ENCODE peak calls at places on chromosomes 1 and 21, in seven cellular contexts. One of them, this sample, is unnamed.

GRCh38 chr1:247008406-247008799 is 546 bp upstream of the ZNF695 start:
- DNase-seq in GM03348: no peak
- DNase-seq in PC-9: no peak
- DNase-seq in choroid plexus epithelial cell: no peak
- DNase-seq in LNCaP clone FGC: no peak
- DNase-seq in GM12865: no peak
- DNase-seq in posterior cingulate gyrus: no peak
- DNase-seq in this sample: no peak

GRCh38 chr1:9399510-9400424 is 107.1 kb downstream of the SPSB1 start:
- DNase-seq in GM03348: no peak
- DNase-seq in posterior cingulate gyrus: no peak
- DNase-seq in GM12865: no peak
- DNase-seq in LNCaP clone FGC: no peak
- DNase-seq in choroid plexus epithelial cell: peak
- DNase-seq in PC-9: no peak
- DNase-seq in this sample: no peak

GRCh38 chr1:166819982-166820381 is 19.3 kb upstream of the POGK start:
- DNase-seq in choroid plexus epithelial cell: no peak
- DNase-seq in GM03348: no peak
- DNase-seq in LNCaP clone FGC: no peak
- DNase-seq in posterior cingulate gyrus: no peak
- DNase-seq in PC-9: no peak
- DNase-seq in GM12865: no peak
- DNase-seq in this sample: no peak

GRCh38 chr21:41477641-41478318 is 30.2 kb downstream of the TMPRSS2 start:
- DNase-seq in PC-9: peak
- DNase-seq in GM03348: no peak
- DNase-seq in GM12865: no peak
- DNase-seq in posterior cingulate gyrus: peak
- DNase-seq in choroid plexus epithelial cell: no peak
- DNase-seq in LNCaP clone FGC: no peak
- DNase-seq in this sample: no peak

GRCh38 chr1:53595906-53596305 is 136.7 kb downstream of the DMRTB1 start:
- DNase-seq in LNCaP clone FGC: no peak
- DNase-seq in choroid plexus epithelial cell: no peak
- DNase-seq in posterior cingulate gyrus: no peak
- DNase-seq in PC-9: no peak
- DNase-seq in GM03348: no peak
- DNase-seq in GM12865: no peak
- DNase-seq in this sample: no peak

GRCh38 chr1:243849089-243850012 is 692 bp downstream of the AKT3 start:
- DNase-seq in LNCaP clone FGC: no peak
- DNase-seq in posterior cingulate gyrus: peak
- DNase-seq in GM12865: peak
- DNase-seq in GM03348: peak
- DNase-seq in choroid plexus epithelial cell: peak
- DNase-seq in PC-9: peak
- DNase-seq in this sample: peak

GRCh38 chr21:14616303-14617039 is 70.4 kb upstream of the SAMSN1 start:
- DNase-seq in GM03348: no peak
- DNase-seq in PC-9: peak
- DNase-seq in LNCaP clone FGC: no peak
- DNase-seq in GM12865: no peak
- DNase-seq in posterior cingulate gyrus: no peak
- DNase-seq in choroid plexus epithelial cell: peak
- DNase-seq in this sample: no peak

GRCh38 chr1:215865060-215865459 is 298.0 kb downstream of the KCTD3 start:
- DNase-seq in posterior cingulate gyrus: no peak
- DNase-seq in PC-9: no peak
- DNase-seq in GM03348: no peak
- DNase-seq in GM12865: no peak
- DNase-seq in choroid plexus epithelial cell: no peak
- DNase-seq in LNCaP clone FGC: no peak
- DNase-seq in this sample: no peak

GRCh38 chr1:119115301-119115700 is 25.2 kb downstream of the WARS2 start:
- DNase-seq in choroid plexus epithelial cell: no peak
- DNase-seq in GM12865: no peak
- DNase-seq in LNCaP clone FGC: no peak
- DNase-seq in PC-9: no peak
- DNase-seq in GM03348: no peak
- DNase-seq in posterior cingulate gyrus: no peak
- DNase-seq in this sample: no peak

GRCh38 chr1:208088319-208088718 is 155.9 kb downstream of the PLXNA2 start:
- DNase-seq in PC-9: no peak
- DNase-seq in choroid plexus epithelial cell: no peak
- DNase-seq in posterior cingulate gyrus: no peak
- DNase-seq in GM03348: no peak
- DNase-seq in GM12865: no peak
- DNase-seq in LNCaP clone FGC: no peak
- DNase-seq in this sample: no peak

GRCh38 chr1:21258331-21259134 is 31.7 kb downstream of the ECE1 start:
- DNase-seq in GM12865: no peak
- DNase-seq in LNCaP clone FGC: no peak
- DNase-seq in PC-9: no peak
- DNase-seq in GM03348: no peak
- DNase-seq in posterior cingulate gyrus: no peak
- DNase-seq in choroid plexus epithelial cell: no peak
- DNase-seq in this sample: no peak

GRCh38 chr21:44972821-44973220 is 33.0 kb downstream of the SLX9 start:
- DNase-seq in GM12865: no peak
- DNase-seq in GM03348: no peak
- DNase-seq in choroid plexus epithelial cell: no peak
- DNase-seq in posterior cingulate gyrus: no peak
- DNase-seq in LNCaP clone FGC: no peak
- DNase-seq in PC-9: no peak
- DNase-seq in this sample: no peak

GRCh38 chr1:186511761-186512637 is 51.1 kb upstream of the PDC start:
- DNase-seq in GM12865: peak
- DNase-seq in PC-9: no peak
- DNase-seq in LNCaP clone FGC: no peak
- DNase-seq in choroid plexus epithelial cell: peak
- DNase-seq in posterior cingulate gyrus: no peak
- DNase-seq in GM03348: no peak
- DNase-seq in this sample: no peak

GRCh38 chr1:199447906-199448305 is 579.6 kb upstream of the NR5A2 start:
- DNase-seq in GM03348: no peak
- DNase-seq in LNCaP clone FGC: no peak
- DNase-seq in posterior cingulate gyrus: no peak
- DNase-seq in choroid plexus epithelial cell: no peak
- DNase-seq in GM12865: no peak
- DNase-seq in PC-9: no peak
- DNase-seq in this sample: no peak

GRCh38 chr1:160400646-160401486 is 502 bp downstream of the VANGL2 start:
- DNase-seq in LNCaP clone FGC: no peak
- DNase-seq in posterior cingulate gyrus: no peak
- DNase-seq in PC-9: no peak
- DNase-seq in GM12865: no peak
- DNase-seq in choroid plexus epithelial cell: no peak
- DNase-seq in GM03348: no peak
- DNase-seq in this sample: no peak

GRCh38 chr21:25298512-25299491 is 308.5 kb downstream of the MRPL39 start:
- DNase-seq in PC-9: no peak
- DNase-seq in posterior cingulate gyrus: no peak
- DNase-seq in GM03348: no peak
- DNase-seq in GM12865: peak
- DNase-seq in choroid plexus epithelial cell: peak
- DNase-seq in LNCaP clone FGC: no peak
- DNase-seq in this sample: no peak

GRCh38 chr1:156160744-156161181 is 7.4 kb downstream of the SEMA4A start:
- DNase-seq in GM03348: peak
- DNase-seq in posterior cingulate gyrus: peak
- DNase-seq in PC-9: no peak
- DNase-seq in choroid plexus epithelial cell: peak
- DNase-seq in LNCaP clone FGC: no peak
- DNase-seq in GM12865: peak
- DNase-seq in this sample: peak

GRCh38 chr1:11188858-11189451 is at the start of gene ANGPTL7:
- DNase-seq in GM03348: no peak
- DNase-seq in GM12865: no peak
- DNase-seq in LNCaP clone FGC: no peak
- DNase-seq in posterior cingulate gyrus: no peak
- DNase-seq in PC-9: no peak
- DNase-seq in choroid plexus epithelial cell: no peak
- DNase-seq in this sample: no peak

GRCh38 chr1:16204634-16205332 is 7.7 kb downstream of the ARHGEF19 start:
- DNase-seq in LNCaP clone FGC: no peak
- DNase-seq in GM03348: no peak
- DNase-seq in PC-9: no peak
- DNase-seq in GM12865: no peak
- DNase-seq in posterior cingulate gyrus: no peak
- DNase-seq in choroid plexus epithelial cell: peak
- DNase-seq in this sample: no peak

GRCh38 chr21:22795091-22795490 is 1796.9 kb downstream of the NCAM2 start:
- DNase-seq in LNCaP clone FGC: no peak
- DNase-seq in PC-9: no peak
- DNase-seq in posterior cingulate gyrus: no peak
- DNase-seq in choroid plexus epithelial cell: no peak
- DNase-seq in GM03348: no peak
- DNase-seq in GM12865: no peak
- DNase-seq in this sample: no peak

GRCh38 chr21:26572668-26573381 is at the start of gene CYYR1:
- DNase-seq in choroid plexus epithelial cell: peak
- DNase-seq in GM03348: peak
- DNase-seq in posterior cingulate gyrus: no peak
- DNase-seq in GM12865: no peak
- DNase-seq in PC-9: no peak
- DNase-seq in LNCaP clone FGC: no peak
- DNase-seq in this sample: no peak

GRCh38 chr1:76278711-76279386 is 204.3 kb downstream of the ST6GALNAC3 start:
- DNase-seq in GM12865: no peak
- DNase-seq in choroid plexus epithelial cell: peak
- DNase-seq in posterior cingulate gyrus: no peak
- DNase-seq in GM03348: no peak
- DNase-seq in PC-9: no peak
- DNase-seq in LNCaP clone FGC: no peak
- DNase-seq in this sample: no peak

GRCh38 chr1:13725714-13726175 is 25.8 kb downstream of the PRDM2 start:
- DNase-seq in PC-9: no peak
- DNase-seq in choroid plexus epithelial cell: peak
- DNase-seq in LNCaP clone FGC: no peak
- DNase-seq in GM03348: peak
- DNase-seq in posterior cingulate gyrus: no peak
- DNase-seq in GM12865: peak
- DNase-seq in this sample: no peak

GRCh38 chr1:51264470-51264869 is 28.4 kb downstream of the RNF11 start:
- DNase-seq in PC-9: peak
- DNase-seq in GM03348: peak
- DNase-seq in choroid plexus epithelial cell: peak
- DNase-seq in posterior cingulate gyrus: no peak
- DNase-seq in LNCaP clone FGC: no peak
- DNase-seq in GM12865: no peak
- DNase-seq in this sample: no peak

GRCh38 chr1:53541761-53542550 is 82.8 kb downstream of the DMRTB1 start:
- DNase-seq in LNCaP clone FGC: no peak
- DNase-seq in choroid plexus epithelial cell: peak
- DNase-seq in PC-9: peak
- DNase-seq in posterior cingulate gyrus: no peak
- DNase-seq in GM03348: peak
- DNase-seq in GM12865: peak
- DNase-seq in this sample: no peak

GRCh38 chr21:42526379-42526727 is 12.7 kb downstream of the SLC37A1 start:
- DNase-seq in GM12865: no peak
- DNase-seq in posterior cingulate gyrus: no peak
- DNase-seq in GM03348: no peak
- DNase-seq in PC-9: no peak
- DNase-seq in choroid plexus epithelial cell: peak
- DNase-seq in LNCaP clone FGC: no peak
- DNase-seq in this sample: no peak

GRCh38 chr1:115340879-115341278 is 2.8 kb upstream of the NGF start:
- DNase-seq in GM12865: no peak
- DNase-seq in choroid plexus epithelial cell: peak
- DNase-seq in LNCaP clone FGC: no peak
- DNase-seq in PC-9: no peak
- DNase-seq in GM03348: no peak
- DNase-seq in posterior cingulate gyrus: no peak
- DNase-seq in this sample: no peak